ENCODE peak calls at places on chromosome 4, in four cellular contexts. H is mammary epithelial cell, L is GM12878, Z is PC-3. G is an unnamed sample.

GRCh38 chr4:32025840-32026459 is 1305.8 kb downstream of the PCDH7 start:
- DNase-seq in H (peak), L (no peak), Z (peak), G (peak)

GRCh38 chr4:152166567-152166966 is 369.3 kb downstream of the FBXW7 start:
- DNase-seq in L (no peak), Z (no peak), H (no peak), G (peak)

GRCh38 chr4:97759785-97760184 is 383.5 kb downstream of the STPG2 start:
- DNase-seq in H (no peak), L (no peak), Z (peak), G (no peak)

GRCh38 chr4:5710065-5710961 is 688 bp upstream of the EVC start:
- DNase-seq in L (no peak), Z (peak), H (peak), G (peak)

GRCh38 chr4:16505726-16506125 is 279.5 kb upstream of the TAPT1 start:
- DNase-seq in Z (peak), H (no peak), L (no peak), G (peak)

GRCh38 chr4:52894408-52894807 is 32.3 kb downstream of the RASL11B start:
- DNase-seq in Z (no peak), L (no peak), H (no peak), G (no peak)

GRCh38 chr4:82744284-82744963 is 54.2 kb downstream of the SCD5 start:
- DNase-seq in Z (peak), L (no peak), H (peak), G (peak)

GRCh38 chr4:55445921-55446577 is 50.3 kb downstream of the TMEM165 start:
- DNase-seq in H (peak), L (no peak), Z (peak), G (no peak)

GRCh38 chr4:76703676-76704075 is 194.3 kb downstream of the SOWAHB start:
- DNase-seq in Z (peak), L (no peak), H (no peak), G (no peak)

GRCh38 chr4:77021614-77022089 is 54.1 kb downstream of the CCNI start:
- DNase-seq in L (no peak), Z (no peak), H (no peak), G (no peak)

GRCh38 chr4:81194286-81194685 is 20.7 kb downstream of the PRKG2 start:
- DNase-seq in Z (no peak), H (no peak), L (no peak), G (no peak)

GRCh38 chr4:13196721-13197120 is 287.4 kb downstream of the RAB28 start:
- DNase-seq in H (no peak), Z (no peak), L (no peak), G (no peak)

GRCh38 chr4:73943555-73943954 is 38.3 kb downstream of the PF4 start:
- DNase-seq in L (no peak), H (no peak), Z (no peak), G (no peak)

GRCh38 chr4:5134620-5135019 is 83.3 kb downstream of the STK32B start:
- DNase-seq in Z (peak), L (no peak), H (no peak), G (no peak)

DNA sequence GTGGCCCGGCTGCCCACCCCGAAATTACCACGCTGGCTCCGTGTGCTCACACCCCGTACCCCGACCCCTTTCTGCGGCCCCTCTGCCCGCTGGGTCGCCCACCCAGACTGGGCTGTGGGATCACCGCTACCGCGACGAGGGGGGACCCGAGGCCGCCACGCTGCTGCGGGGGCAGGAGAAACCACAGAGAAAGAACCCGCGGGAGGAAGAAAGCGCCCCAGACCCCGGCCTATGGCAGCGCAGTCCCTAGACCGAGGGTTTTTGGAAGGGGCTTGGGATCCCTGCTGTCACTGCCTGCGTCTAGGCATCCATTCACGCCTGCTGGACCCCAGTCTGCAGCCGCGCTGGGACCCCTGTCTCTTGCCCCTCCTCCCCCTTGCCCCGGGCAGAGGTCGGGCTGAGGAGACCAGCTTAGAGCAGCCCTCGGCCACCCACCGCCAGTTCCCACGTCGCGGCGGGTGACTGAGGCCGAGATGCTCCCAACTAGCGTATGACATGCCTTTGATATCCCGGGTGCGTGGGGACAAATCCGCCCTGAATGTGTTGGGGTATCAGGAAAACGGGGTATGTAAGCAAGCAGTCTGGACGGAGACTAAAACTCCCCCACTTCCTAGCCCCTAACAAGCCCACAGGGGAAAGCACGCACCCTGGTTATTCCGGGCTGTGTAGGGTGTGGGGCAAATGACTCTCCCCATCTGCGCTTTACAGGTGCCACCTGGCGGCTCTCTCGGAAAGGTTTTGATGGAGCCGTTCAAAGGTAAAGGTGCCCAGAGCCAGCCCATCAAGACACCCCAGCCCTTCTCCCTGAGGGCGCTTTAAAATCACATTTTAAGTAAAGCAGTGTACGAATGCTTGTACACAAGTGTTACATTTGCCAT is 867 bp upstream of the INPP4B start:
- DNase-seq in Z (peak), H (peak), L (no peak), G (peak)
- TF ChIP-seq EZH2 in Z (no peak), H (no peak), L (no peak), G (peak)

DNA sequence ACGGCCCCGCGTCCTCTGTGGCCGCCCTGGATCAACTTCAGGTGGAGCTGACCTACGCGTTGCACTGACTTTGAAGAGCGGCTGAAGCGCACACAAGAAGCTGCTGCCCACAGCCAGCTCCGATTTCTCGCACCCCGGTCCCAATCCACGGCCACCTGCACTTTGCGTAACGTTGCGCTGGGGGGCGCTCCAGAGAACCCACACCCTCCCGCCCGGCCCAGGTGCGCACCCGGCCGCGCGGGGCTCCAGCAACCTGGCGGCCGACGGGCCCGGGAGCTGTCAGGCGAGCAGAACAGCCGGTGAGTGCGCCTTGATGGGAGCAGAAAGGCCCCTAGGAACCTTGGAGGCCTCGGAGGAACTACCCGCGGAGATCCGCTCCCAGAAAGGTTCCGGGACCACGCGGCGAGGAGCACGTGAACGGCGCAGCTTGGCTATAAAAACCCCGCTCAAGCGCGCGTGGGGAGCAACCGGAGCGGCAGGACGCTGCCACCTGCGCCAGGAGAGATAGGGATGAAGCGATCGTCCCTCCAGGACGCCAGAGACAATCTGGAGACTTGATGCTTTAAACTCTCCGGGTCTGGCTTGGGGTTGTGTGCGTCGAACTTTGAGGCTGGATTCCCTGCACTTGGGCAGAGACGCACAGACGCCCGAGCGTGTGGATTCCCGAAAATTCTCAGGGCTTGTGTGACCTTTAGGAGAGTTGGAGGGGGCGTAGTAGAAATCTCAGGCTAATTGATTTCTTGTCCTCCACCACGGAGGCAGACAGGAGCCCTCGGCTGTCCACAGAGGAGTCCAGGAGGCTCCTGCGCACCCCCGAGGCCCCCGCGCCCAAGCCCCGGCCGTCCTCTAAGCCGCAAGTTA is 591 bp upstream of the NWD2 start:
- DNase-seq in Z (no peak), L (no peak), H (peak), G (peak)
- TF ChIP-seq EZH2 in Z (no peak), L (no peak), H (no peak), G (no peak)

GRCh38 chr4:95549246-95550138 is 719 bp upstream of the UNC5C start:
- DNase-seq in L (peak), H (peak), Z (no peak), G (peak)
- TF ChIP-seq EZH2 in L (no peak), H (no peak), Z (no peak), G (peak)

GRCh38 chr4:141391771-141392170 is 171.1 kb downstream of the ZNF330 start:
- DNase-seq in H (peak), Z (peak), L (no peak), G (no peak)

GRCh38 chr4:141391293-141391692 is 170.6 kb downstream of the ZNF330 start:
- DNase-seq in Z (peak), L (no peak), H (peak), G (no peak)

GRCh38 chr4:141390527-141391046 is 169.9 kb downstream of the ZNF330 start:
- DNase-seq in L (no peak), Z (no peak), H (peak), G (no peak)

GRCh38 chr4:141395919-141396318 is 175.2 kb downstream of the ZNF330 start:
- DNase-seq in Z (no peak), L (no peak), H (no peak), G (no peak)

GRCh38 chr4:141395246-141395830 is 174.6 kb downstream of the ZNF330 start:
- DNase-seq in Z (peak), L (no peak), H (peak), G (no peak)
- TF ChIP-seq EZH2 in Z (no peak), L (no peak), H (no peak), G (no peak)

DNA sequence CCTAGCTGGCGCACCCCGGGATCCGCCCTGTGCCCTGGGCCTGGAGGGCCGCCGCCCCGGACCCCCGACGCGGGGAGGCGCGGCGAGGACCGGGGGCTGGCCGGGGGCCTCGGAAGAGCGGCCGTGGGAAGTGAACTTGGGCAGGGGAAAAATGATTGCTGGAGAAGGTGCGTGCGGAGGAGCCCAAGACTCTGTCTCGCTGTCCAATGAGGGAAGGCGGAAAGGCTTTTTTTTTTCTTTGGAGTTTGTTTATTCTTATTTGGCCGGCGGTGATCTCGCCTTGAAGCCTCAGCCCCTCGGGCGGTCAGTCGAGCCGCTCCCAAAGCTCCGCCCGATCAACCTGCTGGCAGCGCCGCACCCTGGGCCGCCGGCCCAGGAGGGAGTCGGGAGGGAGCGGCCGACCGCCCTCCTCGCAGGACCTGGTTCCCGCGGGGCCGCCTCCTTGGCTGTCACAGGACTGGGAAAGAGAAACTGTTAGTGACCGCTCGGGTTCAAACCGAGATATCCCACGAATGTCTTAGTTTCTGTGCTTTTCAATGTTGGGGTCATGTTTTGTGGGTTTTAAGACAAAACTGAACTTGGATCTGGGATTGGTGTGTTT is 2.5 kb downstream of the CPEB2 start:
- DNase-seq in Z (peak), L (no peak), H (peak), G (peak)
- TF ChIP-seq EZH2 in Z (no peak), L (no peak), H (no peak), G (no peak)

GRCh38 chr4:154740462-154740861 is 3.3 kb upstream of the LRAT start:
- DNase-seq in Z (no peak), H (no peak), L (no peak), G (peak)
- TF ChIP-seq EZH2 in Z (no peak), H (no peak), L (no peak), G (no peak)

GRCh38 chr4:1402021-1402515 is 4.2 kb downstream of the NKX1-1 start:
- DNase-seq in H (no peak), Z (no peak), L (no peak), G (peak)
- TF ChIP-seq EZH2 in H (peak), Z (no peak), L (no peak), G (no peak)

GRCh38 chr4:18021720-18022571 is at the start of gene LCORL:
- DNase-seq in Z (peak), L (peak), H (peak), G (peak)

GRCh38 chr4:18020145-18020670 is 1.3 kb downstream of the LCORL start:
- DNase-seq in H (peak), L (no peak), Z (peak), G (peak)

GRCh38 chr4:18020671-18021469 is 685 bp downstream of the LCORL start:
- DNase-seq in H (peak), Z (peak), L (peak), G (peak)

GRCh38 chr4:18021470-18021719 is 160 bp downstream of the LCORL start:
- DNase-seq in H (no peak), L (no peak), Z (no peak), G (no peak)

GRCh38 chr4:18022572-18023039 is 1.1 kb upstream of the LCORL start:
- DNase-seq in Z (no peak), H (no peak), L (no peak), G (peak)
- TF ChIP-seq EZH2 in Z (no peak), H (no peak), L (no peak), G (no peak)

DNA sequence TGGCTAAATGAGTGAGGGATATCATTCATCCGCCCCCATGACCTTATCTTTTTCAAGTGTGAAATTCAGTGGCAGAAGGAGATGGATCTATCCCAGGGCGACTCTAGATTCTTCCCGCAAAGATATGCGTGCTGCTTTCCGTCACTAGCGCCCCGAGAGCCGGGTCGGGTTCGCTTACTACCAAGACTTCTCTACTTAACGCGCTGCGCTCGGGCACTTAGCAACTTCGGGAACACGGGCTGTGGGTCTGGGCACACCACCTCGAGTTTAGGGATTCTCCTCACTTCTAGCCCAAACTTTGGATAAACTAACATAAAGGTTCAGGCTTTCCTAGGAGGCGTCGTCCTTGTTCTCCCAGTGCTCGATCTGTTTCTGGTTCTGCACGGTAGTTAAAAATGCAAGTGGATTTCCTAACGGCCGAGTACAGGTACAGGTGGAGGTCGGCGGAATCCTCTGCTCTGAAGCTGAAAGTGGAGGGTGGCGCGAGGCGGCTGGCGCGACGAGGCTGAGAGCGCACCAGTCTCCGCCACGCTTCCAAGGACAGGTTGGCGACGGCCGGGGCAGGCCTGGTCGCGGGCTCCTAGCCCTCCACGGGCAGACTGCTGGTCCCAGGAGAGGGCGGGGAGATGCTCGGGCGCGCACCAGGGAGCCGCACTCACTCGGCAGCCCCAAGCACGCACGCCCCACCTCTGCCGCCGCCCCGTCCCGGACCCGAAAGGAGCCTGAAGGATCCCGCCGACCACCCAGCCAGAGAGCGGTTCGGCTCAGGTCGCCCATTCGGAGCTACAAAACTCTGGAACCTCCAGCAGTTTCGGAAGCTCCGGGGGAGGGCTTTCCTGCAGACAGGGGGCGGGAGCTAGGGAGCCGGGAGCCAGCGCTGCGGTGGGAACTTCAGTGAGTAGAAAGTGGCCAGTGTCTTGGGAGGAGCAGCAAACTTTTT is 100.8 kb upstream of the TENM3 start:
- DNase-seq in Z (no peak), H (peak), L (no peak), G (peak)
- TF ChIP-seq EZH2 in Z (no peak), H (no peak), L (no peak), G (peak)

GRCh38 chr4:90238141-90238540 is 110.9 kb downstream of the CCSER1 start:
- DNase-seq in Z (no peak), H (no peak), L (no peak), G (no peak)
- TF ChIP-seq EZH2 in Z (no peak), H (no peak), L (no peak), G (no peak)

G was measured in hepatocyte.